ENCODE peak calls at places on chromosomes 5 and 9, in ten cellular contexts. Y, L, I, P, R, K, Q, O, V and Z are unnamed samples.
A peak's percentile ranks its signal among the peaks of the same experiment; 100 is the strongest.

GRCh38 chr5:149667084-149667826 is 62.9 kb upstream of the PPARGC1B start:
- DNase-seq in P (peak; percentile 25), L (peak; percentile 54), Q (peak; percentile 15), R (peak; percentile 37), V (peak; percentile 47), I (no peak), O (peak; percentile 60), Y (peak; percentile 30), K (peak; percentile 51), Z (no peak)

GRCh38 chr9:14296462-14296861 is 17.5 kb downstream of the NFIB start:
- DNase-seq in K (no peak), L (no peak), R (no peak), O (no peak), Y (no peak), Q (no peak), I (no peak), V (no peak), P (no peak), Z (no peak)

GRCh38 chr9:91949946-91950664 is at the start of gene ROR2:
- DNase-seq in I (no peak), V (peak; percentile 40), O (peak; percentile 74), Q (no peak), P (no peak), Y (peak; percentile 92), L (peak; percentile 64), R (peak; percentile 91), K (peak; percentile 76), Z (peak; percentile 46)

GRCh38 chr5:127931396-127931795 is 152.2 kb upstream of the SLC12A2 start:
- DNase-seq in R (no peak), L (no peak), Q (no peak), K (no peak), O (no peak), Y (no peak), I (no peak), V (no peak), P (no peak), Z (no peak)

GRCh38 chr5:180910735-180911134 is 11.8 kb downstream of the BTNL8 start:
- DNase-seq in Y (no peak), K (no peak), I (no peak), L (no peak), Q (no peak), O (no peak), R (no peak), V (no peak), P (no peak), Z (no peak)

GRCh38 chr9:104850771-104851170 is 77.2 kb downstream of the ABCA1 start:
- DNase-seq in I (no peak), V (no peak), O (no peak), K (peak; percentile 27), R (no peak), L (no peak), P (no peak), Q (no peak), Y (no peak), Z (no peak)

GRCh38 chr5:101950050-101950449 is 346.0 kb downstream of the SLCO4C1 start:
- DNase-seq in L (no peak), V (no peak), O (no peak), Y (no peak), K (no peak), P (no peak), I (no peak), Q (no peak), R (no peak), Z (no peak)

GRCh38 chr9:4141201-4141750 is 158.6 kb downstream of the GLIS3 start:
- DNase-seq in P (no peak), I (no peak), Q (no peak), V (no peak), K (peak; percentile 38), O (no peak), L (no peak), R (no peak), Y (no peak), Z (no peak)

GRCh38 chr9:23663536-23663935 is 162.5 kb downstream of the ELAVL2 start:
- DNase-seq in O (no peak), I (no peak), R (no peak), V (no peak), L (no peak), Y (no peak), Q (no peak), K (no peak), P (no peak), Z (no peak)

GRCh38 chr9:132943677-132944293 is 631 bp downstream of the TSC1 start:
- DNase-seq in O (no peak), P (no peak), Q (no peak), V (no peak), I (no peak), L (peak; percentile 13), Y (no peak), R (no peak), K (peak; percentile 9), Z (no peak)

GRCh38 chr5:142654578-142655042 is 31.3 kb downstream of the FGF1 start:
- DNase-seq in K (no peak), O (no peak), I (no peak), Q (no peak), Y (no peak), V (peak; percentile 10), R (no peak), L (no peak), P (no peak), Z (no peak)

GRCh38 chr9:72856985-72857631 is 95.7 kb downstream of the ALDH1A1 start:
- DNase-seq in I (no peak), O (peak; percentile 31), K (peak; percentile 86), P (peak; percentile 65), R (peak; percentile 19), Y (no peak), L (peak; percentile 12), V (peak; percentile 92), Q (peak; percentile 76), Z (no peak)

GRCh38 chr5:38465045-38465444 is 91.4 kb downstream of the LIFR start:
- DNase-seq in R (no peak), L (no peak), I (no peak), K (peak; percentile 82), O (no peak), Q (peak; percentile 7), P (no peak), Y (no peak), V (no peak), Z (no peak)

GRCh38 chr5:150335778-150336177 is 21.7 kb upstream of the TCOF1 start:
- DNase-seq in Q (no peak), L (no peak), O (no peak), V (no peak), P (no peak), Y (no peak), I (no peak), K (no peak), R (no peak), Z (no peak)

GRCh38 chr5:67178085-67178484 is 18.5 kb downstream of the CD180 start:
- DNase-seq in Y (no peak), L (no peak), P (no peak), K (peak; percentile 15), O (no peak), I (no peak), V (no peak), R (no peak), Q (peak; percentile 46), Z (no peak)
- TF ChIP-seq CTCF in Y (no peak), L (no peak), P (no peak), K (no peak), O (no peak), I (no peak), V (no peak), R (no peak), Q (no peak), Z (no peak)

DNA sequence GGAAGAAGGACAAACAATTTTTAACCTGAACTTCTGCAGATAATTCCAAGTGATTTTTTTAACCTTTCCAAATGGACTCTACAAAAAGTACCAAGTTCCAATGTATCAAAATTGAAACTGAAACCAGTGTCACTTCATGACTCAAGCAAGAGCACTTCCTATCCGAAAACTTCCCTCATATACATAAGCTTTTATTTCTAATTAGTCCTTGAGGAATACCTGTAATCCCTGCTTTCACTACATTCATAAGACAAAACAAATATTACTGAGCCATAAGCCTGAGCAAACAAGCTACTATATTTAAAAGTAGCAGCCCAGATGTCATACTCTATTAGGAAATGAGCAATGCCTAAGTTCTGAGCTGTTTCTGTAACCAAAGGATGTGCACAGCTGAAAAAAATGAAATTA is 224.4 kb downstream of the EBF1 start:
- DNase-seq in Q (no peak), Y (no peak), L (no peak), V (no peak), K (peak; percentile 64), R (no peak), I (no peak), P (no peak), O (no peak), Z (no peak)
- TF ChIP-seq CTCF in Q (no peak), Y (no peak), L (no peak), V (no peak), K (no peak), R (no peak), I (no peak), P (no peak), O (no peak), Z (no peak)

DNA sequence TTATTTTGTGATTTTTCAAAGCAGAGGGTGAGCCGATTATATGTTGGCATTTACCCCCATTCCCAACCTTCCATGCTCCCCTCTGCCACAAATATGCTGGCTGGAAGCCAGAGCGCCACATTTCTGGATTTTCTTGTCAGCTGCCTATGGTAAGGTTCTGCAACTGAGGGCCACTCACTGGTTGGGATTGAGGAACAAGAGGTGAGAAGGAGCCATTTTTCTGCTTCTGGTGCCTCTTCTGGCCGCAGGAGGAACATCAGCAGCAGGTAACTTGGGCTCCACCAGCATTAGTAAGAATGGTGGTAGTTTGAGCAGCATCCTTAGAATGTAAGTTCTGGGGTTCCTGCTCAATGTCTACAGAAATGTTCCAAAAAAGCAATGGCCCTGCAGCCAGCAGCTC is 159.5 kb upstream of the MAST4 start:
- DNase-seq in O (no peak), V (peak; percentile 34), L (peak; percentile 2), I (no peak), Q (no peak), Y (no peak), P (peak; percentile 6), R (no peak), K (no peak), Z (no peak)
- TF ChIP-seq CTCF in O (peak; percentile 38), V (peak; percentile 11), L (no peak), I (peak; percentile 56), Q (peak; percentile 18), Y (no peak), P (peak; percentile 30), R (no peak), K (peak; percentile 28), Z (no peak)

GRCh38 chr9:110328763-110329162 is 8.9 kb downstream of the TXNDC8 start:
- DNase-seq in K (no peak), P (no peak), I (no peak), Q (no peak), O (no peak), R (no peak), Y (no peak), V (no peak), L (no peak), Z (no peak)

GRCh38 chr9:110327735-110328134 is 9.9 kb downstream of the TXNDC8 start:
- DNase-seq in Y (no peak), K (no peak), V (no peak), O (no peak), R (no peak), L (no peak), P (no peak), Q (no peak), I (no peak), Z (no peak)

GRCh38 chr9:110330484-110331115 is 7.1 kb downstream of the TXNDC8 start:
- DNase-seq in R (no peak), Q (peak; percentile 4), P (no peak), Y (no peak), V (no peak), O (no peak), K (peak; percentile 64), I (no peak), L (no peak), Z (no peak)

GRCh38 chr9:110332766-110333165 is 4.9 kb downstream of the TXNDC8 start:
- DNase-seq in V (no peak), K (no peak), P (no peak), I (no peak), L (no peak), Q (no peak), Y (no peak), R (no peak), O (no peak), Z (no peak)

GRCh38 chr9:110329676-110330235 is 7.9 kb downstream of the TXNDC8 start:
- DNase-seq in L (no peak), P (no peak), Q (no peak), V (no peak), R (no peak), I (no peak), Y (no peak), K (no peak), O (no peak), Z (no peak)
- TF ChIP-seq CTCF in L (no peak), P (no peak), Q (no peak), V (no peak), R (no peak), I (no peak), Y (no peak), K (no peak), O (no peak), Z (no peak)